ENCODE peak calls at places on chromosomes 11 and 22, in four cellular contexts. T is B cell, Y is WTC11, X is AG09309. N is an unnamed sample.
A peak's percentile ranks its signal among the peaks of the same experiment; 100 is the strongest.

GRCh38 chr22:43174941-43175531 is 11.9 kb downstream of the TTLL12 start:
- DNase-seq in T (no peak), Y (no peak), X (no peak), N (no peak)

GRCh38 chr11:1823376-1824220 is 11.2 kb upstream of the SYT8 start:
- DNase-seq in Y (no peak), X (no peak), T (no peak), N (no peak)

GRCh38 chr22:43837666-43838065 is 24.6 kb downstream of the SULT4A1 start:
- DNase-seq in X (no peak), T (no peak), Y (no peak), N (no peak)

GRCh38 chr11:68980776-68981065 is at the start of gene MRGPRD:
- DNase-seq in T (no peak), Y (no peak), X (no peak), N (no peak)

GRCh38 chr22:17941501-17942406 is 82.6 kb downstream of the MICAL3 start:
- DNase-seq in Y (no peak), X (no peak), T (peak; percentile 36), N (no peak)

GRCh38 chr11:44505591-44506054 is 59.8 kb upstream of the CD82 start:
- DNase-seq in Y (no peak), X (no peak), T (no peak), N (no peak)

GRCh38 chr11:45000918-45001317 is 50.2 kb upstream of the TP53I11 start:
- DNase-seq in X (no peak), T (no peak), Y (no peak), N (no peak)

GRCh38 chr11:9562716-9563115 is 10.8 kb upstream of the WEE1 start:
- DNase-seq in T (no peak), Y (no peak), X (no peak), N (no peak)

GRCh38 chr11:128716661-128717210 is 22.9 kb downstream of the FLI1 start:
- DNase-seq in X (no peak), Y (no peak), T (peak; percentile 38), N (no peak)

GRCh38 chr11:95790933-95791247 is 592 bp downstream of the CEP57 start:
- DNase-seq in X (no peak), T (peak; percentile 52), Y (peak; percentile 54), N (peak; percentile 53)

GRCh38 chr11:6735306-6735705 is 36.5 kb downstream of the OR2AG2 start:
- DNase-seq in T (no peak), X (no peak), Y (no peak), N (no peak)

GRCh38 chr11:123505546-123506299 is 75.7 kb downstream of the GRAMD1B start:
- DNase-seq in X (no peak), Y (peak; percentile 67), T (no peak), N (no peak)

GRCh38 chr22:41762980-41763779 is 37.3 kb upstream of the CCDC134 start:
- DNase-seq in T (no peak), Y (peak; percentile 91), X (no peak), N (peak; percentile 79)

GRCh38 chr11:74818283-74818946 is 69.8 kb downstream of the RNF169 start:
- DNase-seq in X (no peak), T (no peak), Y (no peak), N (no peak)

GRCh38 chr11:11491589-11491988 is 130.2 kb downstream of the GALNT18 start:
- DNase-seq in T (no peak), Y (no peak), X (no peak), N (no peak)

DNA sequence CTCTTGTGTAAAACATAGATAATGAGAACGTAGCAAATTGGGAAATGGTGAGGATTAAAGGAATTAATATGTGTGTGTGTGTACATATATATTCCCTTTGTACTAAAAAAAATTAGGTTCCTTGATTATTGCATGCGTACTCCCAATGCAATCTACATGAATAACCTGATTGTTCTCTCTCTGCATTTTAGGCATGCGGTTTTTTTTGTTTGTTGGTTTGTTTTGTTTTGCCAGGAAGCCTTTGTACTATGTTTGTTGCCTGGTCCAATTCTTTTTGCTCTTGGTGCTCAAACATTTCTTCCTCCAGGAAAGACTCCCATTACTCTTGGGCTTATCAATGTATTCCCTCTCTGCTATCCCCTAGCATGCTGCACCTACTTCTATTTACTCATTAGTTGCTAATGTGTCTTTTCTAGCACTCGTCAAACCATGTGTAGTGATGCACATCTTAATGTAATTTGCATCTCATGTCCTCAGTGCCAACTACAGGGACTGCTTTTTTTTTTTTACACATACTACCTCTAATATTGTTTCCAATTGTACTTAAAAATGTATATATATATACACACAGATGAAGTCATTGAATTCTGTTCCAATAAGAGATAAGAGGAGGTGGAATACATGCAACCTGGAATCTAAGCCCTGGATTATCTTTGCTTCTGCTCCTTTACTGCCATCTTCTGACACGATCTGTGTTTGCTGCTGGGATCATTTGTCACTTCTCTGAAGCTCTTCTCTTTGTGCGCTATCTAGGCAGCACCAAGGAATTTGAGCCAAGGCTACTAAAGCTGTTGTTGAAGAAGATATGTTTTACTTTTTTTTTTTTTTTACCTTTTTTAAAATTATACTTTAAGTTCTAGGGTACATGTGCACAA is 197.2 kb upstream of the ANO3 start:
- DNase-seq in X (no peak), T (no peak), Y (no peak), N (peak; percentile 8)
- TF ChIP-seq CTCF in X (peak; percentile 30), T (peak; percentile 15), Y (no peak), N (no peak)

GRCh38 chr11:70717961-70718595 is 319.7 kb downstream of the CTTN start:
- DNase-seq in Y (no peak), X (no peak), T (no peak), N (no peak)
- TF ChIP-seq CTCF in Y (no peak), X (no peak), T (no peak), N (no peak)

DNA sequence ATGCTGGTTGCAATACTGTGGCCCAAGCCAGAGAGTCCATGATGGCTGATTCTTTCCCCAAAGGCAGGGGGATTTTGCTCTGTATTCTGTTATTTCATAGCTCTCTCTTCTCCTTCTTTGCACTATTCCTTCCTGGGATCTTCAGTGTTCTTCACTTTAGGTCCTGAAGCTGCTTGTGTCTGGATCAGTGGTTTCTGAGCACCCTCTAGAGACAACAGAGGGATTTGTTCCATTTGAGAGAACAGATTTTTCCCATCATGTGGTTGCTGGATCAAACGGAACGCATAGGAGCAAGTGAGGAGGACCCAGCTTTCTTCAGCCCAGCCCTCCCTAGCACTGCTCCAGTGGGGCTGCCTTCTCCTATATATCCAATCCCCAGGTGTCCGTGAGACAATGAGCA is 68.7 kb upstream of the SYN3 start:
- DNase-seq in Y (no peak), X (no peak), T (no peak), N (no peak)
- TF ChIP-seq CTCF in Y (no peak), X (no peak), T (no peak), N (no peak)

GRCh38 chr22:24107668-24108067 is 73.6 kb upstream of the SUSD2 start:
- DNase-seq in X (peak; percentile 59), Y (no peak), T (no peak), N (no peak)
- TF ChIP-seq CTCF in X (peak; percentile 73), Y (no peak), T (no peak), N (no peak)

GRCh38 chr22:20013382-20013871 is 3.2 kb downstream of the ARVCF start:
- DNase-seq in T (peak; percentile 54), Y (peak; percentile 91), X (no peak), N (peak; percentile 84)
- TF ChIP-seq CTCF in T (peak; percentile 33), Y (peak; percentile 35), X (peak; percentile 80), N (peak; percentile 64)